ENCODE peak calls at places on chromosomes 3 and 15, in five cellular contexts. J, T, B, G and V are unnamed samples.
A peak's percentile ranks its signal among the peaks of the same experiment; 100 is the strongest.

GRCh38 chr3:41175365-41175764 is 23.9 kb upstream of the CTNNB1 start:
- DNase-seq in J (no peak), T (no peak), B (no peak), G (no peak), V (peak; percentile 6)

GRCh38 chr3:131501949-131502348 is 822 bp downstream of the MRPL3 start:
- DNase-seq in J (no peak), T (no peak), B (no peak), G (no peak), V (no peak)

GRCh38 chr3:119156868-119157267 is 10.9 kb downstream of the TEX55 start:
- DNase-seq in J (no peak), T (no peak), B (no peak), G (no peak), V (no peak)

GRCh38 chr3:47617061-47618010 is 38.7 kb upstream of the CSPG5 start:
- DNase-seq in J (no peak), T (no peak), B (no peak), G (no peak), V (no peak)

GRCh38 chr3:101721650-101721917 is 2.8 kb upstream of the CEP97 start:
- DNase-seq in J (no peak), T (no peak), B (no peak), G (no peak), V (no peak)

GRCh38 chr3:156892701-156893100 is 66.5 kb downstream of the LEKR1 start:
- DNase-seq in J (no peak), T (no peak), B (no peak), G (no peak), V (peak; percentile 65)

GRCh38 chr3:181383760-181384159 is 328.0 kb upstream of the SOX2 start:
- DNase-seq in J (no peak), T (no peak), B (no peak), G (no peak), V (no peak)

GRCh38 chr3:26307805-26308204 is 314.8 kb upstream of the LRRC3B start:
- DNase-seq in J (no peak), T (no peak), B (no peak), G (no peak), V (no peak)

GRCh38 chr15:84734794-84735479 is 13.5 kb upstream of the ZNF592 start:
- DNase-seq in J (no peak), T (peak; percentile 87), B (peak; percentile 44), G (peak; percentile 74), V (no peak)

GRCh38 chr15:36877796-36878744 is 222.3 kb downstream of the MEIS2 start:
- DNase-seq in J (no peak), T (no peak), B (no peak), G (no peak), V (no peak)

GRCh38 chr3:156135921-156136655 is 15.7 kb downstream of the KCNAB1 start:
- DNase-seq in J (no peak), T (no peak), B (no peak), G (no peak), V (no peak)

GRCh38 chr3:134904796-134905646 is 110.0 kb downstream of the EPHB1 start:
- DNase-seq in J (no peak), T (no peak), B (no peak), G (no peak), V (no peak)

GRCh38 chr15:77243716-77244401 is 172.9 kb upstream of the TSPAN3 start:
- DNase-seq in J (no peak), T (no peak), B (no peak), G (no peak), V (no peak)

GRCh38 chr3:178291555-178291954 is 244.7 kb upstream of the KCNMB2 start:
- DNase-seq in J (no peak), T (no peak), B (no peak), G (no peak), V (no peak)

GRCh38 chr3:147616998-147617619 is 207.9 kb downstream of the ZIC1 start:
- DNase-seq in J (no peak), T (no peak), B (no peak), G (no peak), V (peak; percentile 27)

GRCh38 chr3:184181596-184181995 is 4.4 kb upstream of the ABCF3 start:
- DNase-seq in J (no peak), T (no peak), B (no peak), G (no peak), V (no peak)

GRCh38 chr15:66802087-66803001 is 100.3 kb downstream of the SMAD6 start:
- DNase-seq in J (no peak), T (no peak), B (peak; percentile 26), G (no peak), V (peak; percentile 75)

GRCh38 chr15:48005921-48006541 is 114.8 kb upstream of the SLC24A5 start:
- DNase-seq in J (peak; percentile 29), T (no peak), B (no peak), G (peak; percentile 87), V (peak; percentile 22)

GRCh38 chr3:55485208-55485791 is 1.8 kb downstream of the WNT5A start:
- DNase-seq in J (peak; percentile 70), T (peak; percentile 82), B (peak; percentile 85), G (no peak), V (peak; percentile 86)

GRCh38 chr3:73614385-73614784 is 10.4 kb downstream of the PDZRN3 start:
- DNase-seq in J (peak; percentile 52), T (peak; percentile 20), B (no peak), G (no peak), V (peak; percentile 99)

GRCh38 chr3:195863121-195864061 is 45.0 kb downstream of the TNK2 start:
- DNase-seq in J (peak; percentile 88), T (peak; percentile 90), B (peak; percentile 86), G (no peak), V (peak; percentile 89)

GRCh38 chr3:195859846-195860411 is 48.2 kb upstream of the MUC4 start:
- DNase-seq in J (no peak), T (no peak), B (no peak), G (no peak), V (no peak)

GRCh38 chr3:195856410-195857084 is 44.8 kb upstream of the MUC4 start:
- DNase-seq in J (no peak), T (no peak), B (no peak), G (no peak), V (no peak)

GRCh38 chr3:195859061-195859845 is 47.5 kb upstream of the MUC4 start:
- DNase-seq in J (peak; percentile 79), T (peak; percentile 78), B (peak; percentile 75), G (no peak), V (peak; percentile 50)

GRCh38 chr3:195860456-195860855 is 47.9 kb downstream of the TNK2 start:
- DNase-seq in J (no peak), T (no peak), B (no peak), G (no peak), V (no peak)
- H3K4me3 ChIP-seq in J (no peak overlapping the region), T (no peak overlapping the region), B (no peak overlapping the region), G (no peak overlapping the region), V (no peak overlapping the region)

DNA sequence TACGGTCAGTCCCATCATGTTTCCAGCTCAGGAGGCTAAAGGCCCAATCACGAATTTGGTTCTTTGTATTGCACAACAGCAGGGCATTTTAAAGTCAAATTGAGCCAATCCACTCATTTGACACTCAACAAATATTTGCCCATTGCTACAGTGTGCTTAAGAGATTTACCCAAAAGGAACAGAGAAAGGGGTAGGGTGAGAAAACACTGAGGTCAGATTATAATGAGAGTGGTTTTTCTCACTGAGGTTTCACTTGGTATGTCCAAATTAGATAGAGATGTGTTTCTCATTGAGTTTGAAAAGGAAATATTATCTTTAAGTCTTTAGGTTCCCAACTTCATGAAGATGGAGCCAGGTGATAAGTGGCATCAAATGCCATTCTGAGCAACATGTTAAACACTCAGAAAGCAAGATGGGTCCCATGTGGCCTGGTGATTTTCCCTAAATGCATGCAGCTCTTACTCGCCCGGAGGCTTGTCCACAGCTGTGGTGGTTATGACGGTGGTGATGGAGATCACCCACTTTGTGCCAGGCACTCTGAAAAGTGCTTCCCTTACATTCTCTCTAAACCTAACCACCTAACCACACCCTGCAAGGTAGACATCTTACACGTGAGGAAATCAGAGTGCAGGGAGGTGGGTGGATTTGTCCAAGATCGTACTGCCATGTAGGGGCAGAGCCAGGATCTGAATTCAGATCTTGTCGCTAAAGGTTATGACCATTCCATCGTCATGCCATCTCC is 31.2 kb upstream of the USP3 start:
- DNase-seq in J (no peak), T (no peak), B (no peak), G (no peak), V (no peak)
- TF ChIP-seq CTCF in J (no peak), T (no peak), B (no peak), G (no peak), V (no peak)

GRCh38 chr3:104632521-104632920 is 734.2 kb upstream of the ALCAM start:
- DNase-seq in J (no peak), T (no peak), B (no peak), G (no peak), V (no peak)

GRCh38 chr3:104632947-104633346 is 733.8 kb upstream of the ALCAM start:
- DNase-seq in J (no peak), T (no peak), B (no peak), G (no peak), V (no peak)

GRCh38 chr3:104631254-104631653 is 735.5 kb upstream of the ALCAM start:
- DNase-seq in J (no peak), T (no peak), B (no peak), G (no peak), V (no peak)

DNA sequence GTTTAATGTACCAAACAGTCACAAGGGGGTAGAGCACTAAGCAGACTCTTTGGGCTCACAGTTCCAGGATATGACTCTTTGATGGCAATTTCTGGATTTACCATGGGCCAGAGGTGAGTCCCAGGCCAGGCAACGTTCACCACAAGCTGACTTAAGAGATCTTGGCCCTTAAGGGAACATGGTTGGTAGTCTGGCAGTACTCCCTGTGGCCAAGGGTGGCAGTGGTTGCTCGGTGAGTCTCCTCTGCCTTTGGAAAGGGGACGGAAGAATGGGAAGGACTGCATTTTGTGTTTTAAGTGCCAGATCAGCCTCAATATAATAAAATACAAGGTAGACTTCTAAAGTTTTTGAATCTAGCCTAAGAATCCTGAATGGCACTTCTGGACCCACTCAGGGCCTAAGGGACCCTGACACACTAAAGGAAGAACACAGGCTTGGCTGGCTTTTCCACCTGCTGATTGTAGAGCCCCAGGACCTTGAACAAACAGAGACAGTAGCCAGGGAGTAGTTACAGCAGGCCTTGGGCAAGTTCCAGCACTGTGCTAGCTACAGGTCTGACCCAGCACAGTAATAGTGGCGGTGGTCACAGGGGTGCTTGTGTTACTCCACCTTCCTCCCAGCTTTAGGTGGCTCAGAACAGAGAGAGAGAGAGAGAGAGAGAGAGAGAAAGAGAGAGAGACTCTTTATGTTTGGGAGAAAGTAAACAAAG is 730.7 kb upstream of the ALCAM start:
- DNase-seq in J (no peak), T (no peak), B (peak; percentile 29), G (no peak), V (no peak)
- H3K4me3 ChIP-seq in J (no peak overlapping the region), T (no peak overlapping the region), B (no peak overlapping the region), G (no peak overlapping the region), V (no peak overlapping the region)

GRCh38 chr3:165875644-165876043 is 38.4 kb upstream of the BCHE start:
- DNase-seq in J (no peak), T (no peak), B (no peak), G (no peak), V (no peak)

DNA sequence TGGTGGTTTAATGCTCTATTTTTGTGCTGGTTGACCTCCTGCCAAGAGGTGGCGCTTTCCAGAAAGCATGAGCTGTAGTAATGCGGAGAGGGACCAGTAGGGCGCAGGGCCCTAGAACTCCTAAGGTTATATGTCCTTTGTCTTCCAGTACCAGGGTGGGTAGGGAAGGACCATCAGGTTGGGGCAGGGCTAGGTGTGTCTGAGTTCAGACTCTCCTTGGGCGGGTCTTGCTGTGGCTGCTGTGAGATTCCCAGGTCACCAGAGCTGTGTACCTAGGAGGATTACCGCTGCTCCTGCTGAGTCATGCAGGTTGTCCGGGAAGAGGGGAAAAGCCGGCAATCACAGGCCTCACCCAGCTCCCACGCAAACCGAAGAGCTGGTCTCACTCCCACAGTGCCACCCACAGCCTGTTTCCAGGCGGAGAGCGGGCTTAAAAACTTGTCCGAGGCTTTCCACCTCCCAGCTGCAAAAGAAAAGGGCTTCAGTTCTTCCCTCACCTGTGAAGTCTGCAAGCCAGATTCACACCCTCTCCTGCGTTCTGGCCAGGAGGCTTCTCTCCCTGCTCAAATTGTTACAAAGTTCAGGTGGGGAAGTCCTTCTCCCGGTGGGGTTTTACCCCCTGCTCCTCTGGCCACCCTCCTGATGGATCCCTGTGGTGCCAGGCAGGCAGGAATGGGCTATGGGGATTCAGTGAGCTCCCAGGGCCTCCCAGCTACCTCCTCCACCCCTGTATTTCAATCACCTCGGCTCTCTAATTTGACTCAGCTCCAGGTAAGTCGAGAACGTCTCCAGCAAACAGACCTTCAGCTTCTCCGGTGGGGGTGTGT is 37.7 kb upstream of the BCHE start:
- DNase-seq in J (no peak), T (no peak), B (no peak), G (no peak), V (no peak)
- TF ChIP-seq CTCF in J (no peak), T (no peak), B (no peak), G (no peak), V (no peak)